ENCODE peak calls at places on chromosomes 6 and 20, in ten cellular contexts. K, X, C, E, P, Z, G, L, S and Q are unnamed samples.

GRCh38 chr6:104003803-104004516 is 855.8 kb downstream of the HACE1 start:
- DNase-seq in Z (no peak), G (no peak), C (no peak), E (no peak), P (no peak), L (no peak), K (no peak), X (peak; percentile 39), S (no peak), Q (no peak)

GRCh38 chr6:4316867-4317400 is 181.6 kb upstream of the ECI2 start:
- DNase-seq in Z (peak; percentile 71), P (peak; percentile 77), L (no peak), X (peak; percentile 83), K (peak; percentile 56), G (no peak), S (peak; percentile 29), C (peak; percentile 66), E (peak; percentile 47), Q (peak; percentile 36)

GRCh38 chr20:824916-825315 is 8.6 kb upstream of the FAM110A start:
- DNase-seq in E (no peak), K (no peak), P (no peak), G (no peak), L (no peak), Z (peak; percentile 1), C (no peak), X (no peak), S (no peak), Q (no peak)

GRCh38 chr20:51541189-51542032 is 1.1 kb downstream of the NFATC2 start:
- DNase-seq in S (peak; percentile 83), C (peak; percentile 68), K (peak; percentile 92), Z (peak; percentile 76), X (no peak), P (no peak), G (no peak), L (peak; percentile 72), E (no peak), Q (peak; percentile 19)

GRCh38 chr6:107977283-107977682 is 19.3 kb upstream of the SEC63 start:
- DNase-seq in L (peak; percentile 28), E (peak; percentile 26), Z (no peak), S (peak; percentile 40), K (no peak), P (no peak), G (no peak), X (peak; percentile 64), C (no peak), Q (peak; percentile 70)

GRCh38 chr6:51535327-51535726 is 552.1 kb downstream of the PKHD1 start:
- DNase-seq in C (no peak), L (no peak), Z (no peak), E (no peak), G (no peak), K (no peak), S (no peak), X (no peak), P (no peak), Q (no peak)

GRCh38 chr6:135586844-135587243 is 89.3 kb upstream of the AHI1 start:
- DNase-seq in K (no peak), P (no peak), E (no peak), S (no peak), X (peak; percentile 6), Z (no peak), L (no peak), G (no peak), C (no peak), Q (no peak)

GRCh38 chr6:137095651-137096238 is 51.0 kb upstream of the IL20RA start:
- DNase-seq in C (no peak), P (peak; percentile 26), S (no peak), G (no peak), X (no peak), L (peak; percentile 88), E (no peak), Z (no peak), K (no peak), Q (no peak)

GRCh38 chr6:127457444-127458064 is 1.6 kb downstream of the KIAA0408 start:
- DNase-seq in Z (no peak), S (no peak), K (no peak), X (peak; percentile 15), E (no peak), C (no peak), L (no peak), G (no peak), P (no peak), Q (peak; percentile 87)

GRCh38 chr6:4607026-4607704 is 169.0 kb upstream of the CDYL start:
- DNase-seq in K (no peak), S (no peak), X (peak; percentile 87), C (no peak), L (no peak), G (no peak), E (peak; percentile 45), P (peak; percentile 81), Z (peak; percentile 36), Q (peak; percentile 24)

GRCh38 chr6:169008641-169009040 is 245.0 kb downstream of the THBS2 start:
- DNase-seq in X (no peak), K (no peak), S (no peak), G (no peak), E (no peak), C (no peak), Z (no peak), L (no peak), P (peak; percentile 34), Q (no peak)

GRCh38 chr6:168999392-168999791 is 254.3 kb downstream of the THBS2 start:
- DNase-seq in K (no peak), L (no peak), C (no peak), S (no peak), E (no peak), P (no peak), X (peak; percentile 5), G (no peak), Z (peak; percentile 19), Q (no peak)

GRCh38 chr6:169009658-169010057 is 244.0 kb downstream of the THBS2 start:
- DNase-seq in X (no peak), S (no peak), L (no peak), E (no peak), G (no peak), K (no peak), Z (no peak), P (no peak), C (no peak), Q (no peak)

GRCh38 chr6:169000022-169000421 is 253.6 kb downstream of the THBS2 start:
- DNase-seq in P (no peak), S (no peak), K (no peak), C (no peak), E (no peak), X (no peak), L (no peak), G (no peak), Z (no peak), Q (no peak)

GRCh38 chr6:169005141-169005540 is 248.5 kb downstream of the THBS2 start:
- DNase-seq in P (no peak), L (no peak), E (no peak), K (no peak), S (no peak), Z (no peak), X (no peak), G (no peak), C (no peak), Q (no peak)
- H3K4me3 ChIP-seq in P (no peak overlapping the region), L (no peak overlapping the region), E (no peak overlapping the region), K (no peak overlapping the region), S (no peak overlapping the region), Z (no peak overlapping the region), X (no peak overlapping the region), G (no peak overlapping the region), C (no peak overlapping the region), Q (no peak overlapping the region)

GRCh38 chr6:161162722-161163121 is 111.1 kb downstream of the AGPAT4 start:
- DNase-seq in G (no peak), S (no peak), L (no peak), Z (no peak), X (no peak), C (no peak), K (no peak), P (no peak), E (no peak), Q (no peak)

GRCh38 chr6:161166176-161166575 is 107.7 kb downstream of the AGPAT4 start:
- DNase-seq in K (no peak), X (no peak), L (no peak), G (no peak), E (no peak), C (no peak), Z (no peak), P (no peak), S (no peak), Q (no peak)

GRCh38 chr6:161161889-161162624 is 111.8 kb downstream of the AGPAT4 start:
- DNase-seq in L (no peak), Z (no peak), P (no peak), E (no peak), K (no peak), S (no peak), G (no peak), C (no peak), X (no peak), Q (peak; percentile 67)

GRCh38 chr6:161163466-161164181 is 110.2 kb downstream of the AGPAT4 start:
- DNase-seq in C (no peak), P (no peak), K (no peak), E (no peak), L (no peak), S (no peak), X (no peak), G (peak; percentile 38), Z (no peak), Q (no peak)

DNA sequence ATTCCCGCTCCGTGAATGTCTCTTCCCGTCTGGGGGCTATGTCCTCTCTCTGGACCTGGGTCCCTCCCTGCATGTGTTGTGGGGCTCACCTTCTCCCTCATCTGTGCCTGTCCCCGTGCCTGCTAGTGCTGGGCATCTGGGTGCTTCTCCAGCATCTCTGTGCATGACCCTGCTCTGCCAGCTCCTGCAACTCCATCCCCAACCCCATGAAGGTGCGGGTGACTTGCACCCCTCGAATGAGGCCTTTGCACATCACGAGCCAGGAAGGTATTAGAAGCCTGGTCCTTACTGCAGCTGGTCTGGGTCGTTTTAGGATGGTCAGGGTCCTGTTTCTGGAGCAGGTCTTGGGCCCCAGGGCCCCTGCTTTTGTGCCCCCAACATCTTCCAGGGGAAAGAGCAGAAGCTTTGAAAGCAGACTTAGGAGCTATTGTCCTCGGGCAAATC is 109.7 kb downstream of the AGPAT4 start:
- DNase-seq in X (no peak), G (no peak), E (no peak), C (no peak), Z (no peak), K (no peak), P (no peak), S (no peak), L (no peak), Q (no peak)
- H3K4me1 ChIP-seq in X (peaks cover 12% of the 10 kb centered on the region), G (peaks cover 8% of the 10 kb centered on the region), E (peaks cover 12% of the 10 kb centered on the region), C (no peaks in the 10 kb centered on the region), Z (no peaks in the 10 kb centered on the region), K (peaks cover 27% of the 10 kb centered on the region), P (peaks cover 21% of the 10 kb centered on the region), S (no peaks in the 10 kb centered on the region), L (peaks cover 9% of the 10 kb centered on the region), Q (peaks cover 17% of the 10 kb centered on the region)

DNA sequence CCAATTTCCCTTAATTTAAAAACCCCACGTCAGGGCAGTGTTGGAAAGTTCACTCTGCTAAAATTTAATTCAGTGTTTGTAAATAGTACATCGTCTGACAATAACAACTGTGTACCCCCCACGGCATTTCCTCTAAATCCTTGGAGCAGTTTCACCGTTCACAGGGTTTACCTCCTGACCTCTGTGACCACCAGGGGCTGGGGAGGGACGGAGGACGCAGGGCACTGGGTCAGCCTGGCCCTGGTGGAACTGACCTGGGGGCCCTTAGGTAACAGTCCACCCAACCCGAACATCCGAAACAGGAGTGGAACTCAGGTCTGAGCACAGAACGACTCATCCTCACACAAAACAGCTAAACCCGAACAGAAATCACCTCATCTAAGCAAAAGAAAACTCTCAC is 2.1 kb downstream of the ZBTB46 start:
- DNase-seq in L (no peak), S (no peak), P (no peak), E (no peak), K (no peak), Z (no peak), C (no peak), G (no peak), X (no peak), Q (no peak)
- H3K4me3 ChIP-seq in L (no peak overlapping the region), S (no peak overlapping the region), P (no peak overlapping the region), E (no peak overlapping the region), K (no peak overlapping the region), Z (no peak overlapping the region), C (no peak overlapping the region), G (peak overlapping the region; percentile 15), X (no peak overlapping the region), Q (no peak overlapping the region)

GRCh38 chr6:44117397-44118128 is 9.7 kb downstream of the MRPL14 start:
- DNase-seq in C (no peak), Z (no peak), X (peak; percentile 82), P (no peak), L (no peak), K (no peak), S (no peak), E (no peak), G (no peak), Q (no peak)
- H3K4me1 ChIP-seq in C (no peaks in the 10 kb centered on the region), Z (peaks cover 55% of the 10 kb centered on the region), X (peaks cover 70% of the 10 kb centered on the region), P (peaks cover 4% of the 10 kb centered on the region), L (peaks cover 13% of the 10 kb centered on the region), K (peaks cover 34% of the 10 kb centered on the region), S (peaks cover 36% of the 10 kb centered on the region), E (peaks cover 30% of the 10 kb centered on the region), G (no peaks in the 10 kb centered on the region), Q (peaks cover 38% of the 10 kb centered on the region)